ENCODE peak calls at places on chromosomes 2 and 18, in five cellular contexts. One of them, this sample, is unnamed. For H3K36me3, the result is how much of the 10 kb centered on the place peaks cover.

GRCh38 chr2:187774551-187775071 is 220.4 kb upstream of the TFPI start:
- DNase-seq in lower lobe of right lung: no peak
- DNase-seq in heart left ventricle: no peak
- DNase-seq in mesenchymal stem cell: peak
- DNase-seq in body of pancreas: no peak
- DNase-seq in this sample: no peak

GRCh38 chr2:102509749-102510148 is 36.7 kb downstream of the SLC9A4 start:
- DNase-seq in lower lobe of right lung: no peak
- DNase-seq in heart left ventricle: no peak
- DNase-seq in mesenchymal stem cell: no peak
- DNase-seq in body of pancreas: no peak
- DNase-seq in this sample: no peak

GRCh38 chr2:73268831-73269685 is 15.2 kb downstream of the FBXO41 start:
- DNase-seq in lower lobe of right lung: no peak
- DNase-seq in heart left ventricle: no peak
- DNase-seq in mesenchymal stem cell: no peak
- DNase-seq in body of pancreas: peak
- DNase-seq in this sample: no peak

GRCh38 chr18:824179-824578 is 12.1 kb upstream of the YES1 start:
- DNase-seq in lower lobe of right lung: no peak
- DNase-seq in heart left ventricle: no peak
- DNase-seq in mesenchymal stem cell: peak
- DNase-seq in body of pancreas: no peak
- DNase-seq in this sample: no peak

GRCh38 chr2:29753676-29754444 is 167.5 kb downstream of the ALK start:
- DNase-seq in lower lobe of right lung: no peak
- DNase-seq in heart left ventricle: no peak
- DNase-seq in mesenchymal stem cell: no peak
- DNase-seq in body of pancreas: no peak
- DNase-seq in this sample: no peak

GRCh38 chr2:23287250-23287704 is 97.7 kb upstream of the KLHL29 start:
- DNase-seq in lower lobe of right lung: no peak
- DNase-seq in heart left ventricle: peak
- DNase-seq in mesenchymal stem cell: peak
- DNase-seq in body of pancreas: no peak
- DNase-seq in this sample: no peak

GRCh38 chr18:3451989-3452749 is 2.2 kb downstream of the TGIF1 start:
- DNase-seq in lower lobe of right lung: peak
- DNase-seq in heart left ventricle: peak
- DNase-seq in mesenchymal stem cell: peak
- DNase-seq in body of pancreas: peak
- DNase-seq in this sample: peak

GRCh38 chr18:22483407-22483806 is 65.7 kb upstream of the CTAGE1 start:
- DNase-seq in lower lobe of right lung: no peak
- DNase-seq in heart left ventricle: no peak
- DNase-seq in mesenchymal stem cell: no peak
- DNase-seq in body of pancreas: no peak
- DNase-seq in this sample: no peak

GRCh38 chr2:204948822-204949221 is 403.5 kb downstream of the PARD3B start:
- DNase-seq in lower lobe of right lung: no peak
- DNase-seq in heart left ventricle: no peak
- DNase-seq in mesenchymal stem cell: no peak
- DNase-seq in body of pancreas: no peak
- DNase-seq in this sample: no peak

GRCh38 chr2:235658371-235659174 is 164.7 kb downstream of the AGAP1 start:
- DNase-seq in lower lobe of right lung: peak
- DNase-seq in heart left ventricle: no peak
- DNase-seq in mesenchymal stem cell: peak
- DNase-seq in body of pancreas: no peak
- DNase-seq in this sample: no peak

GRCh38 chr18:73697395-73697794 is 450.2 kb downstream of the FBXO15 start:
- DNase-seq in lower lobe of right lung: no peak
- DNase-seq in heart left ventricle: no peak
- DNase-seq in mesenchymal stem cell: no peak
- DNase-seq in body of pancreas: no peak
- DNase-seq in this sample: no peak

GRCh38 chr2:230932556-230933511 is 7.8 kb upstream of the GPR55 start:
- DNase-seq in lower lobe of right lung: peak
- DNase-seq in heart left ventricle: peak
- DNase-seq in mesenchymal stem cell: peak
- DNase-seq in body of pancreas: no peak
- DNase-seq in this sample: no peak

GRCh38 chr18:7062844-7063243 is 54.8 kb downstream of the LAMA1 start:
- DNase-seq in lower lobe of right lung: no peak
- DNase-seq in heart left ventricle: no peak
- DNase-seq in mesenchymal stem cell: no peak
- DNase-seq in body of pancreas: no peak
- DNase-seq in this sample: no peak

GRCh38 chr2:176827269-176827668 is 385.3 kb upstream of the HNRNPA3 start:
- DNase-seq in lower lobe of right lung: no peak
- DNase-seq in heart left ventricle: no peak
- DNase-seq in mesenchymal stem cell: no peak
- DNase-seq in body of pancreas: no peak
- DNase-seq in this sample: no peak

GRCh38 chr2:134739879-134740301 is 21.1 kb upstream of the TMEM163 start:
- DNase-seq in lower lobe of right lung: no peak
- DNase-seq in heart left ventricle: no peak
- DNase-seq in mesenchymal stem cell: no peak
- DNase-seq in body of pancreas: no peak
- DNase-seq in this sample: no peak

GRCh38 chr2:203584784-203585183 is 49.7 kb upstream of the RAPH1 start:
- DNase-seq in lower lobe of right lung: no peak
- DNase-seq in heart left ventricle: no peak
- DNase-seq in mesenchymal stem cell: no peak
- DNase-seq in body of pancreas: no peak
- DNase-seq in this sample: no peak

GRCh38 chr2:11904029-11904428 is 157.6 kb downstream of the LPIN1 start:
- DNase-seq in lower lobe of right lung: peak
- DNase-seq in heart left ventricle: no peak
- DNase-seq in mesenchymal stem cell: no peak
- DNase-seq in body of pancreas: no peak
- DNase-seq in this sample: no peak

GRCh38 chr2:12059616-12060441 is 313.4 kb downstream of the LPIN1 start:
- DNase-seq in lower lobe of right lung: no peak
- DNase-seq in heart left ventricle: no peak
- DNase-seq in mesenchymal stem cell: peak
- DNase-seq in body of pancreas: no peak
- DNase-seq in this sample: no peak

GRCh38 chr2:10269711-10270610 is 32.7 kb upstream of the HPCAL1 start:
- DNase-seq in lower lobe of right lung: peak
- DNase-seq in heart left ventricle: no peak
- DNase-seq in mesenchymal stem cell: no peak
- DNase-seq in body of pancreas: peak
- DNase-seq in this sample: no peak

GRCh38 chr2:105224444-105224843 is 17.1 kb upstream of the GPR45 start:
- DNase-seq in lower lobe of right lung: no peak
- DNase-seq in heart left ventricle: no peak
- DNase-seq in mesenchymal stem cell: no peak
- DNase-seq in body of pancreas: no peak
- DNase-seq in this sample: no peak

GRCh38 chr2:218229851-218230250 is 12.9 kb downstream of the ARPC2 start:
- DNase-seq in lower lobe of right lung: no peak
- DNase-seq in heart left ventricle: no peak
- DNase-seq in mesenchymal stem cell: peak
- DNase-seq in body of pancreas: no peak
- DNase-seq in this sample: no peak

GRCh38 chr2:218229239-218229638 is 12.2 kb downstream of the ARPC2 start:
- DNase-seq in lower lobe of right lung: no peak
- DNase-seq in heart left ventricle: no peak
- DNase-seq in mesenchymal stem cell: peak
- DNase-seq in body of pancreas: no peak
- DNase-seq in this sample: no peak

GRCh38 chr2:218230882-218231281 is 13.9 kb downstream of the ARPC2 start:
- DNase-seq in lower lobe of right lung: no peak
- DNase-seq in heart left ventricle: no peak
- DNase-seq in mesenchymal stem cell: peak
- DNase-seq in body of pancreas: peak
- DNase-seq in this sample: no peak

GRCh38 chr2:218226903-218227302 is 9.9 kb downstream of the ARPC2 start:
- DNase-seq in lower lobe of right lung: no peak
- DNase-seq in heart left ventricle: no peak
- DNase-seq in mesenchymal stem cell: no peak
- DNase-seq in body of pancreas: no peak
- DNase-seq in this sample: no peak

DNA sequence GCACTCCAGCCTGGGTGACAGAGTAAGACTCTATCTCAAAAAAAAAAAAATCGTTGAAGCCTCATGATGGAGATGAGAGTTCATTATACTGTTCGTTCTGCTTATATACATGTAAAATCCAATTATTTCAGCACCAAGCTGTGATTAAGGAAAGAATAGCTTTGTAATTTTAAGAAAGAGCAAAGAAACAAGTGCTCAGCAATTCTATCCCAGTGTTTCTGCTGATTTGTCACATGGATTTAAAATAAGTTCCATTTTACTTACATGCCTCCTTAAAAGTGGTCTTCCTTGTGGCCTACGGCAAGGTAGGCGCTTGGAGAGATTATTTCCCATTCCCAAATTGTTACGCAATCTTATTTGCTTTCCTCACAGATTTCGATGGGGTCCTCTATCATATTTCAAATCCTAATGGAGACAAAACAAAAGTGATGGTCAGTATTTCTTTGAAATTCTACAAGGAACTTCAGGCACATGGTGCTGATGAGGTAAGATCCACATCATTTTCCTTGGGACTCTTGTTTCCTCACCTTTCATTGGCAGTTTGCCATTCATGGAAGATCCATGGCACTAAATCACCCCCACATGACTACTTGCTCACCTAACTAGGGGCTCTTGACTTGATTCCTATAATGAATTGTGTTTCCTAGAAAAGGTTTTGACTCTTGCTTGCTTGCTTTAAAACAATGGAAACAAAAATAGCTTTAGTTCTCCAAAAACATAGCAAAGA is 11.5 kb downstream of the ARPC2 start:
- DNase-seq in lower lobe of right lung: no peak
- DNase-seq in heart left ventricle: no peak
- DNase-seq in mesenchymal stem cell: peak
- DNase-seq in body of pancreas: no peak
- DNase-seq in this sample: no peak
- H3K36me3 ChIP-seq in lower lobe of right lung: half or more
- H3K36me3 ChIP-seq in heart left ventricle: half or more
- H3K36me3 ChIP-seq in mesenchymal stem cell: half or more
- H3K36me3 ChIP-seq in body of pancreas: under half
- H3K36me3 ChIP-seq in this sample: under half

GRCh38 chr2:47002480-47003381 is 87.1 kb upstream of the MCFD2 start:
- DNase-seq in lower lobe of right lung: no peak
- DNase-seq in heart left ventricle: peak
- DNase-seq in mesenchymal stem cell: peak
- DNase-seq in body of pancreas: no peak
- DNase-seq in this sample: no peak

GRCh38 chr2:46999857-47000678 is 84.5 kb upstream of the MCFD2 start:
- DNase-seq in lower lobe of right lung: no peak
- DNase-seq in heart left ventricle: peak
- DNase-seq in mesenchymal stem cell: no peak
- DNase-seq in body of pancreas: no peak
- DNase-seq in this sample: no peak

GRCh38 chr2:47000679-47001075 is 85.1 kb upstream of the MCFD2 start:
- DNase-seq in lower lobe of right lung: no peak
- DNase-seq in heart left ventricle: no peak
- DNase-seq in mesenchymal stem cell: no peak
- DNase-seq in body of pancreas: no peak
- DNase-seq in this sample: no peak

GRCh38 chr2:47003641-47004427 is 88.2 kb upstream of the MCFD2 start:
- DNase-seq in lower lobe of right lung: no peak
- DNase-seq in heart left ventricle: no peak
- DNase-seq in mesenchymal stem cell: peak
- DNase-seq in body of pancreas: no peak
- DNase-seq in this sample: peak

DNA sequence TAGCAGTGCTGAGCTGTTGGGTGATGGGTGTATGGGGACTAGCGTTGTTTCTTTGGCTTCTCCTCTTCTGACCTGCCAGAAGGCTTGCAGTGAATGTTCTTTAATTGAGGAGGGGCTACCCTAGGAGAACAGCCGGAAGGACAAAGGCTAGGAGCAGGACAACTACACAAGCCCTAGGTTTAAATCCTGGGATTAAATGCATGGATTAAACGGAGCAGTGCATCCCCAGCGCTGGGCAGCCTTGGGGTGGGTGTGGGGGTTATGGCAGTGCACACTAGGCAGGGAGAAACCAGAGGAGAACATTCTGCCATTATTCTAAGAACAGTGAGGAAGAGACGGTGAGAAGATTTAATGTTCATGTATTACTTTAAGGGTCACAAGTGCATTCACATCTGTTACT is 86.4 kb upstream of the MCFD2 start:
- DNase-seq in lower lobe of right lung: no peak
- DNase-seq in heart left ventricle: no peak
- DNase-seq in mesenchymal stem cell: no peak
- DNase-seq in body of pancreas: no peak
- DNase-seq in this sample: no peak
- H3K36me3 ChIP-seq in lower lobe of right lung: half or more
- H3K36me3 ChIP-seq in heart left ventricle: under half
- H3K36me3 ChIP-seq in mesenchymal stem cell: half or more
- H3K36me3 ChIP-seq in body of pancreas: under half
- H3K36me3 ChIP-seq in this sample: under half

DNA sequence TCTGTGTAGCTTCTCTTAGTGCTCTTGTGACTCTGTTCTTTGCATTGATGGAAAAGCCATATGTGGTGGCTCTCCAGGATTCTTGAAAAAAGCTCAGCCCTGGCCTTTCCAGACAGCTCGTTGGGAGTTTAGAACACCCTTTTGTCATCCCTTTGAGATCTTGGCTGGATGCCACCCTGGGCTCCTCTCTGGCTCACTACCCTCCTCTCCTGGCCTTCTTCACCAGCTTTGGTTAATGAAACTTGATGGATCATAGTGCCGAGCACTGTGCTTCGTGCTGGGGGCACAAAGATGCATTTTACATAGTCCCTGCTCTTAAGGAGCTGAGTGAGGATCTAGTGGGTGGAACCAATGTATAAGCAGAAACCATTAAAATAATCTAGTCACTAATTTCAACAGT is 15.6 kb upstream of the FHOD3 start:
- DNase-seq in lower lobe of right lung: no peak
- DNase-seq in heart left ventricle: no peak
- DNase-seq in mesenchymal stem cell: no peak
- DNase-seq in body of pancreas: no peak
- DNase-seq in this sample: no peak
- H3K36me3 ChIP-seq in lower lobe of right lung: under half
- H3K36me3 ChIP-seq in heart left ventricle: under half
- H3K36me3 ChIP-seq in mesenchymal stem cell: under half
- H3K36me3 ChIP-seq in body of pancreas: under half
- H3K36me3 ChIP-seq in this sample: under half

DNA sequence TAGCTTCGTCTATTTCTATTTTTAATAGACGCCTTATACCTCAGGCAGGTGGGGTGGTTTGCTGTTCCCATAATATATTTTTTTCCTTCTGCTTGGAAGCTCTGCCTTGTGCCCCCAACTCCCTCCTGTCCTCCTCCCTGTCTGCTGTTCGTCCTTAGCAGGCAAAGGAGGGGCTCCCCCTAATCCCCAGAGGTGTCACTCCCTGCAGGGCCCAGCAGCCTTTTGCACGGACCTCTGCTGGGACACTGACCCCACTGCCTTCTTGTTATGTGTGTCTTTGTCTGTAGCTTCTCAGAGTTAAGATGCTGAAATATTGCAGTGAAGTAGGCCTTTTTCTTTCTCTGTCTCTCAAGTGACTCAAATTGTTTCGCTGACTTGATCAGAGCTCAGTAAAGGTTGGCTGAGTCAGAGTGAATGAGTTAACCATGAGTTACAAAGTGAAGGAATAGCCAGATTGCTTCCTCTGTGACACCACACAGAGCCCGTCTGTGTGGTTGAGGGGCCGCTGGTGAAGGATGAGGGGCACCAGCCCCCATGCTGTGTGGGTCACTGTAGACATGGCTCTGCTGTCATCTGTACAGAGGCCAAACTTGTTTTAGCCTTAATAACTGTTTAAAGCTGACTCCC is 47.7 kb downstream of the PRKCE start:
- DNase-seq in lower lobe of right lung: no peak
- DNase-seq in heart left ventricle: no peak
- DNase-seq in mesenchymal stem cell: peak
- DNase-seq in body of pancreas: no peak
- DNase-seq in this sample: no peak
- H3K36me3 ChIP-seq in lower lobe of right lung: under half
- H3K36me3 ChIP-seq in heart left ventricle: under half
- H3K36me3 ChIP-seq in mesenchymal stem cell: under half
- H3K36me3 ChIP-seq in body of pancreas: under half
- H3K36me3 ChIP-seq in this sample: under half